ENCODE peak calls at places on chromosomes 7 and 10, in ten cellular contexts. G is mammary epithelial cell, K is adrenal gland, R is Kasumi-1, Q is caudate nucleus, Z is endothelial cell, A is T follicular helper cell, N is GM20000, Y is MV-4-11, I is neural crest cell. P is an unnamed sample.

GRCh38 chr7:112252141-112252540 is 45.6 kb downstream of the ZNF277 start:
- DNase-seq in G (no peak), K (no peak), R (no peak), Q (no peak), Z (no peak), A (no peak), N (no peak), Y (no peak), I (no peak), P (no peak)

GRCh38 chr10:93722550-93722949 is 20.2 kb upstream of the FRA10AC1 start:
- DNase-seq in G (peak), K (no peak), R (no peak), Q (no peak), Z (no peak), A (no peak), N (no peak), Y (no peak), I (no peak), P (no peak)

GRCh38 chr7:85342781-85343180 is 155.9 kb upstream of the SEMA3D start:
- DNase-seq in G (no peak), K (no peak), R (no peak), Q (no peak), Z (no peak), A (no peak), N (no peak), Y (no peak), I (no peak), P (no peak)

GRCh38 chr7:143185551-143185950 is 2.3 kb downstream of the TAS2R39 start:
- DNase-seq in G (no peak), K (no peak), R (no peak), Q (no peak), Z (no peak), A (no peak), N (no peak), Y (no peak), I (no peak), P (no peak)

GRCh38 chr7:15621468-15621867 is 59.7 kb upstream of the AGMO start:
- DNase-seq in G (no peak), K (no peak), R (no peak), Q (no peak), Z (no peak), A (no peak), N (no peak), Y (no peak), I (no peak), P (no peak)

GRCh38 chr7:90298145-90299038 is 22.7 kb downstream of the FAM237B start:
- DNase-seq in G (peak), K (no peak), R (peak), Q (no peak), Z (no peak), A (no peak), N (peak), Y (peak), I (no peak), P (no peak)

GRCh38 chr7:128891110-128891941 is 19.2 kb downstream of the KCP start:
- DNase-seq in G (no peak), K (no peak), R (no peak), Q (no peak), Z (no peak), A (no peak), N (no peak), Y (no peak), I (no peak), P (no peak)

GRCh38 chr10:70320751-70321150 is 36.9 kb upstream of the NPFFR1 start:
- DNase-seq in G (no peak), K (no peak), R (no peak), Q (no peak), Z (no peak), A (no peak), N (no peak), Y (no peak), I (no peak), P (peak)

GRCh38 chr10:4849555-4850242 is 23.7 kb downstream of the AKR1E2 start:
- DNase-seq in G (peak), K (peak), R (peak), Q (peak), Z (peak), A (peak), N (peak), Y (peak), I (peak), P (peak)

P was measured in tibial artery.